ENCODE peak calls at places on chromosome 7, in four cellular contexts. Y is spleen, M is hepatocyte, A is psoas muscle. C is an unnamed sample. For H3K4me1, the result is how much of the 10 kb centered on the place peaks cover.

GRCh38 chr7:2966466-2967078 is 77.1 kb downstream of the CARD11 start:
- DNase-seq in Y (no peak), M (no peak), A (no peak), C (no peak)

GRCh38 chr7:83326223-83326622 is 163.5 kb upstream of the PCLO start:
- DNase-seq in Y (no peak), M (peak), A (no peak), C (no peak)

GRCh38 chr7:140640060-140640611 is 477 bp downstream of the DENND2A start:
- DNase-seq in Y (peak), M (peak), A (peak), C (no peak)

GRCh38 chr7:101696-102376 is 90.5 kb upstream of the FAM20C start:
- DNase-seq in Y (peak), M (peak), A (no peak), C (no peak)

GRCh38 chr7:35366167-35367155 is 112.6 kb upstream of the TBX20 start:
- DNase-seq in Y (no peak), M (no peak), A (no peak), C (no peak)

GRCh38 chr7:99124636-99125504 is 19.0 kb downstream of the SMURF1 start:
- DNase-seq in Y (no peak), M (no peak), A (no peak), C (no peak)

GRCh38 chr7:152076324-152076821 is 50.9 kb downstream of the GALNT11 start:
- DNase-seq in Y (no peak), M (peak), A (no peak), C (peak)

GRCh38 chr7:141281311-141281710 is 207.4 kb downstream of the TMEM178B start:
- DNase-seq in Y (no peak), M (no peak), A (no peak), C (no peak)

GRCh38 chr7:140696024-140696678 is 357 bp upstream of the NDUFB2 start:
- DNase-seq in Y (peak), M (peak), A (peak), C (peak)

GRCh38 chr7:34019431-34019830 is 114.1 kb downstream of the BMPER start:
- DNase-seq in Y (no peak), M (no peak), A (peak), C (no peak)

GRCh38 chr7:90453259-90453891 is 16.1 kb upstream of the PTTG1IP2 start:
- DNase-seq in Y (no peak), M (no peak), A (no peak), C (no peak)

GRCh38 chr7:159078911-159079270 is 65.8 kb downstream of the VIPR2 start:
- DNase-seq in Y (peak), M (no peak), A (no peak), C (no peak)

GRCh38 chr7:102140952-102141370 is 145.7 kb upstream of the SH2B2 start:
- DNase-seq in Y (peak), M (no peak), A (no peak), C (peak)

GRCh38 chr7:39228946-39229345 is 251.2 kb downstream of the POU6F2 start:
- DNase-seq in Y (no peak), M (no peak), A (no peak), C (no peak)

DNA sequence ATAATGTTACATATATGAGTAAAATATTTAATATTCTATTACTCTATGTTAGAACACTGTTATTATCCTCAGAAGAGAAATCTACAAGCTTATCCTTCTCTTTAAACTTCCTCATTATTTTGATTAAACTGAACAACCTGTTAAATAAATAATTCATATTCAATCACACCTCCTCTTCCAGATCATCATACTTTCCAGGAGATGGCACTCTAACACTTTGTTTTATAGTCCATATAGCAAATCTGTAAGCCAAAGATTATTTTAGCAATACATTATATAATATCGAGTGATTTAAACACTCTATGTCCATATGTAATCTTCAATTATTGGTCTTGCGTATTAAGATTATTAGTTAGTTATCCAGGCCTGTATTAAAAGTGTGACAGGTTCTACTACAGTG is 694.1 kb downstream of the ANKRD7 start:
- DNase-seq in Y (no peak), M (peak), A (no peak), C (no peak)
- TF ChIP-seq CTCF in Y (no peak), M (peak), A (no peak), C (peak)

DNA sequence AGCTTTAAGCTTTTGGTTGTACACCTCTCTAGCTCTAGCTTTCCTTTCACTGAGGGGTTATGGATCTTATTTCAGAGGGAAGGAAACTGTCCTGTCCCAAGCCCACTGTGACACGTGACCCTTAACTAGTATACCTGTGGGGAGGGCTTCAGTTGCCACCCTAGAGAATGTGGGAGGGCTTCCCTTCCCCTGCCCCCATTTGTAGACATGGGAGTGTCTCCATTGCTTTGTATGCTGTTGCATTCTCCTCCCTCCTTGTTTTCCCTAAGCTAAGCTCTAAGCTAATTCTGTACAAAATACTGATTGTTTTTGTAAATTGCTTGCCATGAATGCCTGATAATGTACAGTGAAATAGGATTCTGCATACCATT is 11.2 kb downstream of the LUC7L2 start:
- DNase-seq in Y (no peak), M (no peak), A (no peak), C (no peak)
- H3K4me1 ChIP-seq in Y (half or more), M (under half), A (half or more), C (under half)

GRCh38 chr7:142362349-142362748 is 104.5 kb upstream of the PRSS58 start:
- DNase-seq in Y (no peak), M (no peak), A (no peak), C (no peak)
- TF ChIP-seq CTCF in Y (no peak), M (no peak), A (no peak), C (no peak)

GRCh38 chr7:79787623-79788022 is 334.2 kb upstream of the MAGI2 start:
- DNase-seq in Y (no peak), M (no peak), A (no peak), C (no peak)

GRCh38 chr7:79787101-79787500 is 333.6 kb upstream of the MAGI2 start:
- DNase-seq in Y (no peak), M (no peak), A (no peak), C (no peak)

GRCh38 chr7:79782906-79783305 is 329.4 kb upstream of the MAGI2 start:
- DNase-seq in Y (no peak), M (no peak), A (no peak), C (no peak)

GRCh38 chr7:79786187-79786586 is 332.7 kb upstream of the MAGI2 start:
- DNase-seq in Y (no peak), M (peak), A (no peak), C (no peak)

DNA sequence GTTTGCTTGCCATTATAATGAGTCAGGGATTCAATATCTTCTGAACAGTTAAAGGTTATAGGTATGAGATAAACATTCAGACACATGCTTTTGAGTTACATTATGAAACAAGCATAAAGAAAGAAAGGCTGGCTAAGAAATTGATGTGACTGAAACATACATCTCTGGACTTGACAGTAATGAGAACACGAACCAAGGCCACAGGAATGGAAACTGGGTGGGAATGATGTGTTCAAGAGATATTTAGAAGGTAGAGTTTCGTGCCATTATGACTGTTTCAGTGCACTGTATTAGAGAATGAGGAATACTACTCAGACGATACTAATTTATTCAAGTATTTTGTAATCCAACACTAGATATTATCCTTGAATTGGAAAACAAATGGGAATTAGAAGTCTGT is 332.1 kb upstream of the MAGI2 start:
- DNase-seq in Y (no peak), M (no peak), A (no peak), C (no peak)
- H3K4me1 ChIP-seq in Y (under half), M (under half), A (under half), C (under half)

DNA sequence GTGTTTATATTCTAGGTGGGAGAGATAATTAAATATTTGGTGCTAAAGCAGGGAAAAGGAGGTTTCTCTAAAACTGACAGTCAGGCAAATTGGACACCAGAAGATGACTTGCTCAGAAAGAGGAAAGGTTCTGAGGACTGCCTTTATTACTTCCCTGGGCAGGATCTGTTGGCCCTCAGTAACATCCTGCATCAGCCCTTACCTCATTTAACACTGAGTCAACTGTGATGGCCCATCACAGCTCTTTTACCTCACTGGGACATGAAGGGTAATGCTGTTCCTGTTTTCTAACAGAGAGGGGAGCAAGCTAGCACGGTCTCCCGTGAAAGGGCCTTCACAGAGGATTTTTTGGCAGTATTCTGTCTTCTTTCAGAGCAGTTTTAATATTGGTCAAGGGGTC is 12.0 kb downstream of the PPP1R17 start:
- DNase-seq in Y (no peak), M (no peak), A (no peak), C (no peak)
- TF ChIP-seq CTCF in Y (no peak), M (no peak), A (no peak), C (no peak)

GRCh38 chr7:30034501-30034900 is 6.3 kb downstream of the PLEKHA8 start:
- DNase-seq in Y (no peak), M (no peak), A (no peak), C (no peak)
- H3K4me1 ChIP-seq in Y (under half), M (under half), A (under half), C (under half)

DNA sequence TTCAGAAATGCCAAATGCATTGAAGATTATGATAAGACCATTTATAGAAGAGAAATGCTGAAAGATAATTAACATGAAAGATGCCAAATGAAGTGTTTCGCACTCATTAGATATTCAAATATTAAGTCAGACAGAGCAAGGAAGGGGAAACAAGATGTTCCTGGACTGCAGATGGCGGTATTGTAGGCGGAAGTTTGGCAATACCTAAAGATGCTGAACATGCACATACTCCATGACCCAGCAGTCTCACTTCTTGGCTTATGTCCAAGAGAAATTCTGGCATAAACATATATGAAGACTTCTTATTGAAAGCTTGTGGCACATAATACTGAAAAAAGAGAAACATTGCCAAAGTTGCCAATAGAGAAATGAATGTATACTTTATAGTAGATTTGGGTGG is 325.4 kb upstream of the SEMA3C start:
- DNase-seq in Y (no peak), M (peak), A (no peak), C (no peak)
- TF ChIP-seq CTCF in Y (no peak), M (no peak), A (no peak), C (no peak)

DNA sequence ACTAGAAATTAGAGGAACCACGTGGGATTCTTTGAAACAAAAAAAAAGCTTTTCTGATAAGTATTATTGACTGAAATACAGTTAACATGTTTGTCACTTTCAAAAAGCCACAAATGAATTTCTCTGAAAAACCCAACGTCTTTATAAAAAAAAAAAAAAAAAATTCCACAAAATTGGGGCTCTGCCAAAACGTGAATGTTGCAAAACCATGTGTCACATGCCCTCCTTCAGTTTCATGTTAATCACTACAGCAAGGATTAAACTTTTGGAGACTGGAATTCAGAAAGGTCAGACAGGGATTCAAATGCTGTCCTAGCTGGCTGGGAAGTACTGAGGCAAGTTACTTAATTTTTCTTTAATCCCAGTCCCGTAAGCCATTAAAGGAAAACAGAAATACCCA is 278.0 kb upstream of the KLF14 start:
- DNase-seq in Y (no peak), M (peak), A (no peak), C (peak)
- H3K4me1 ChIP-seq in Y (half or more), M (under half), A (half or more), C (half or more)

DNA sequence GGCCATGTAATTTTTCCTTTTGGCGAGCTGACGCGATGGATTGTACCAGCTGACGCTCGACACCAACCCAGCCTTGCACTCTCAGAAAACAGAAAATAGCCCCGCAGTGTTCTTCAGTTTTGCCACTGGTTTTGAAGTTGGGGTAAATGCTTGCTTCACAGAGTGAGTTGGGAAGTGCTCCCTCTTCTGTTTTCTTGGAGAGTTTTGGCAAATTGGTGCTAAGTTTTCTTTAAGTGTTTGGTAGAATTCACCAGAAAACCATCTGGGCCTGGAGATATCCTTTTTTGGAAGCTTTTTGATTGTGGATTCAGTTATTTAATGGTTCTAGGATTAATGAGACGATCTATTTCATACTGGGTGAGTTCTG is 252.8 kb downstream of the ELFN1 start:
- DNase-seq in Y (no peak), M (no peak), A (no peak), C (no peak)
- TF ChIP-seq CTCF in Y (no peak), M (no peak), A (no peak), C (peak)

DNA sequence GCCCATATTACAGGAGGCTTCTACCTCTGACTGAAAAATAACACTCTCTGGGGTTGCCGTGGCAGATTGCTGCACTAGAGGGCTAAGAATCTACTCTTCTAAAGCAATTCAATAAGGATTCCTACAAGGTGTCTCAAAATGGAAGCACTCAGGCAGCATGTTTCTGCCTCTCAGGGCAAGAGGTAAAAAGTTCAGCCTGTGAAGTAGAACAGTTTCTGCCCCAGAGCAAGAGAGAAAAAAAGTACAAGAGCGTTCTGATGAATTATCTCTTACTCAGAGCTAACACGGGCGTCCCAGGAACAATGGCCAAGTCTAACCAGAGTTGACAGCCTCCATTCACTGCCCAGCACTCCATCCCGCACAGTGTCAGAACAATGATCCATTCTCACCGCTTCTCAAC is 71.3 kb upstream of the TES start:
- DNase-seq in Y (no peak), M (no peak), A (no peak), C (peak)
- H3K4me1 ChIP-seq in Y (under half), M (under half), A (under half), C (half or more)

C was measured in DND-41.